ENCODE peak calls at places on chromosomes 4 and X, in four cellular contexts. One of them, this sample, is unnamed.

GRCh38 chrX:38347136-38347535 is 5.3 kb upstream of the OTC start:
- DNase-seq in fibroblast of villous mesenchyme: peak
- DNase-seq in lower leg skin: no peak
- DNase-seq in CD14-positive monocyte: peak
- DNase-seq in this sample: no peak

GRCh38 chr4:96004341-96004740 is 164.4 kb downstream of the PDHA2 start:
- DNase-seq in fibroblast of villous mesenchyme: no peak
- DNase-seq in lower leg skin: no peak
- DNase-seq in CD14-positive monocyte: no peak
- DNase-seq in this sample: no peak

GRCh38 chr4:1092026-1092982 is 21.1 kb downstream of the RNF212 start:
- DNase-seq in fibroblast of villous mesenchyme: no peak
- DNase-seq in lower leg skin: no peak
- DNase-seq in CD14-positive monocyte: no peak
- DNase-seq in this sample: no peak

GRCh38 chr4:54709281-54709854 is 51.6 kb downstream of the KIT start:
- DNase-seq in fibroblast of villous mesenchyme: peak
- DNase-seq in lower leg skin: no peak
- DNase-seq in CD14-positive monocyte: no peak
- DNase-seq in this sample: no peak

GRCh38 chrX:150408561-150408960 is 45.4 kb downstream of the MAMLD1 start:
- DNase-seq in fibroblast of villous mesenchyme: peak
- DNase-seq in lower leg skin: no peak
- DNase-seq in CD14-positive monocyte: no peak
- DNase-seq in this sample: no peak

GRCh38 chr4:148225639-148226038 is 216.6 kb downstream of the NR3C2 start:
- DNase-seq in fibroblast of villous mesenchyme: no peak
- DNase-seq in lower leg skin: no peak
- DNase-seq in CD14-positive monocyte: no peak
- DNase-seq in this sample: no peak

GRCh38 chr4:122100508-122100907 is 51.6 kb upstream of the BLTP1 start:
- DNase-seq in fibroblast of villous mesenchyme: no peak
- DNase-seq in lower leg skin: no peak
- DNase-seq in CD14-positive monocyte: no peak
- DNase-seq in this sample: no peak

GRCh38 chrX:129747533-129747932 is 8.8 kb downstream of the XPNPEP2 start:
- DNase-seq in fibroblast of villous mesenchyme: no peak
- DNase-seq in lower leg skin: no peak
- DNase-seq in CD14-positive monocyte: no peak
- DNase-seq in this sample: no peak

GRCh38 chr4:79723507-79723906 is 315.5 kb upstream of the GK2 start:
- DNase-seq in fibroblast of villous mesenchyme: no peak
- DNase-seq in lower leg skin: no peak
- DNase-seq in CD14-positive monocyte: no peak
- DNase-seq in this sample: no peak

GRCh38 chrX:152588206-152588605 is 49.5 kb upstream of the GABRQ start:
- DNase-seq in fibroblast of villous mesenchyme: no peak
- DNase-seq in lower leg skin: no peak
- DNase-seq in CD14-positive monocyte: no peak
- DNase-seq in this sample: no peak

GRCh38 chr4:143381171-143382118 is 44.8 kb downstream of the GAB1 start:
- DNase-seq in fibroblast of villous mesenchyme: peak
- DNase-seq in lower leg skin: peak
- DNase-seq in CD14-positive monocyte: no peak
- DNase-seq in this sample: peak

GRCh38 chr4:141702472-141703182 is 66.2 kb downstream of the IL15 start:
- DNase-seq in fibroblast of villous mesenchyme: no peak
- DNase-seq in lower leg skin: no peak
- DNase-seq in CD14-positive monocyte: no peak
- DNase-seq in this sample: no peak

GRCh38 chr4:73944061-73944875 is 37.6 kb downstream of the PF4 start:
- DNase-seq in fibroblast of villous mesenchyme: peak
- DNase-seq in lower leg skin: no peak
- DNase-seq in CD14-positive monocyte: no peak
- DNase-seq in this sample: no peak

GRCh38 chr4:41385486-41385885 is 128.8 kb downstream of the UCHL1 start:
- DNase-seq in fibroblast of villous mesenchyme: no peak
- DNase-seq in lower leg skin: no peak
- DNase-seq in CD14-positive monocyte: no peak
- DNase-seq in this sample: no peak

GRCh38 chrX:48558270-48558669 is 16.0 kb upstream of the RBM3 start:
- DNase-seq in fibroblast of villous mesenchyme: peak
- DNase-seq in lower leg skin: no peak
- DNase-seq in CD14-positive monocyte: no peak
- DNase-seq in this sample: no peak

GRCh38 chr4:138182838-138183426 is 59.2 kb downstream of the SLC7A11 start:
- DNase-seq in fibroblast of villous mesenchyme: peak
- DNase-seq in lower leg skin: no peak
- DNase-seq in CD14-positive monocyte: no peak
- DNase-seq in this sample: no peak

GRCh38 chrX:53939127-53939526 is 105.1 kb downstream of the PHF8 start:
- DNase-seq in fibroblast of villous mesenchyme: no peak
- DNase-seq in lower leg skin: no peak
- DNase-seq in CD14-positive monocyte: no peak
- DNase-seq in this sample: no peak

GRCh38 chr4:94216394-94216793 is 8.7 kb downstream of the SMARCAD1 start:
- DNase-seq in fibroblast of villous mesenchyme: no peak
- DNase-seq in lower leg skin: no peak
- DNase-seq in CD14-positive monocyte: no peak
- DNase-seq in this sample: no peak

GRCh38 chrX:48617542-48618340 is 20.4 kb downstream of the WDR13 start:
- DNase-seq in fibroblast of villous mesenchyme: no peak
- DNase-seq in lower leg skin: no peak
- DNase-seq in CD14-positive monocyte: no peak
- DNase-seq in this sample: no peak

GRCh38 chr4:75895744-75896314 is 6.4 kb downstream of the PPEF2 start:
- DNase-seq in fibroblast of villous mesenchyme: peak
- DNase-seq in lower leg skin: no peak
- DNase-seq in CD14-positive monocyte: no peak
- DNase-seq in this sample: no peak

GRCh38 chr4:128294464-128294863 is 6.9 kb upstream of the PGRMC2 start:
- DNase-seq in fibroblast of villous mesenchyme: no peak
- DNase-seq in lower leg skin: no peak
- DNase-seq in CD14-positive monocyte: no peak
- DNase-seq in this sample: no peak

GRCh38 chrX:21940356-21940829 is at the start of gene SMS:
- DNase-seq in fibroblast of villous mesenchyme: peak
- DNase-seq in lower leg skin: peak
- DNase-seq in CD14-positive monocyte: peak
- DNase-seq in this sample: peak

GRCh38 chrX:103730147-103730546 is 19.4 kb downstream of the TMEM31 start:
- DNase-seq in fibroblast of villous mesenchyme: no peak
- DNase-seq in lower leg skin: no peak
- DNase-seq in CD14-positive monocyte: peak
- DNase-seq in this sample: no peak

GRCh38 chrX:46620505-46620904 is 46.9 kb downstream of the CHST7 start:
- DNase-seq in fibroblast of villous mesenchyme: peak
- DNase-seq in lower leg skin: no peak
- DNase-seq in CD14-positive monocyte: no peak
- DNase-seq in this sample: no peak

GRCh38 chrX:46618947-46619346 is 45.4 kb downstream of the CHST7 start:
- DNase-seq in fibroblast of villous mesenchyme: no peak
- DNase-seq in lower leg skin: no peak
- DNase-seq in CD14-positive monocyte: no peak
- DNase-seq in this sample: no peak

GRCh38 chrX:46624090-46624786 is 50.7 kb downstream of the CHST7 start:
- DNase-seq in fibroblast of villous mesenchyme: no peak
- DNase-seq in lower leg skin: no peak
- DNase-seq in CD14-positive monocyte: no peak
- DNase-seq in this sample: no peak

GRCh38 chrX:46617906-46618305 is 44.3 kb downstream of the CHST7 start:
- DNase-seq in fibroblast of villous mesenchyme: no peak
- DNase-seq in lower leg skin: no peak
- DNase-seq in CD14-positive monocyte: no peak
- DNase-seq in this sample: no peak

DNA sequence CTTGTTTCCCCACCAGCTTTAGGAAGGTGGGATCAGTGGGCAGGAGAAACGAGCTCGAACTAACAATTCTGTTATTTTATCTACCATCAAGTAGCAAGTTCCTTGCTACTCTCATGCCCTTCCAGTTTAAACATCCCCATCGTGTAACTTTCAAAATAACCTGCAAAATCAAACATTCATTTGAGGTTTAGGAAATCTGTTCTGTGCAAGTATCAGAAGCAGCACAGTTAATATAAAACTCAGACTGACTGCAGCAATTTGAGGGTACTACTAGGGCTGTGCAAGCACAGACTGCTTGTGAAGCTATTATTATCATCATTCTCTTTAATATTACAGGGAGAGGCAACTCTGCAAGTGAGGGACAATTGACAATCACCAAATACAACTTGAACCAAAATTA is 48.0 kb downstream of the CHST7 start:
- DNase-seq in fibroblast of villous mesenchyme: no peak
- DNase-seq in lower leg skin: no peak
- DNase-seq in CD14-positive monocyte: no peak
- DNase-seq in this sample: no peak
- TF ChIP-seq CTCF in fibroblast of villous mesenchyme: no peak
- TF ChIP-seq CTCF in lower leg skin: no peak
- TF ChIP-seq CTCF in CD14-positive monocyte: no peak
- TF ChIP-seq CTCF in this sample: no peak

GRCh38 chr4:83780334-83780733 is 244.4 kb downstream of the GPAT3 start:
- DNase-seq in fibroblast of villous mesenchyme: no peak
- DNase-seq in lower leg skin: no peak
- DNase-seq in CD14-positive monocyte: no peak
- DNase-seq in this sample: no peak
- TF ChIP-seq CTCF in fibroblast of villous mesenchyme: no peak
- TF ChIP-seq CTCF in lower leg skin: no peak
- TF ChIP-seq CTCF in CD14-positive monocyte: no peak
- TF ChIP-seq CTCF in this sample: no peak

DNA sequence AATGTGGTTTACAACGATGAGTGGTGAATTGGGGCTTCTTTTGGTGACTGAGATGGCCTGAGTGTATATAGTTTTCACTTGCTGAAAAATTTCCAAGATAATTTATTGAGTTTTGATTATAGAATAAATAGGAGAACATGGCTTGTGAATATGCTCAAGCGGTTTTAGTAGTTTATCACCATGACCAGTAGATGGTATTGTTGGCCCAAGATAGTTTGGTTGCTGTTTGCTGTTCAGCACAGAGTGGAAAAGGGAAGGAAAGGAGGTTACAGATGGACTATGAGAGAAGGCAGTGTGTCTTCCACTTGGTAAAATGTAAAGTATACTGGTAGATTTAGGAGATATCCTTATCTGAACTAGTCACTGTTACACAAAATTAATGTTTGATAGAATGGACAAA is 55.8 kb upstream of the POU4F2 start:
- DNase-seq in fibroblast of villous mesenchyme: no peak
- DNase-seq in lower leg skin: no peak
- DNase-seq in CD14-positive monocyte: no peak
- DNase-seq in this sample: no peak
- TF ChIP-seq CTCF in fibroblast of villous mesenchyme: no peak
- TF ChIP-seq CTCF in lower leg skin: no peak
- TF ChIP-seq CTCF in CD14-positive monocyte: no peak
- TF ChIP-seq CTCF in this sample: no peak

GRCh38 chr4:186725422-186726149 is 1.9 kb upstream of the FAT1 start:
- DNase-seq in fibroblast of villous mesenchyme: peak
- DNase-seq in lower leg skin: peak
- DNase-seq in CD14-positive monocyte: no peak
- DNase-seq in this sample: peak
- TF ChIP-seq CTCF in fibroblast of villous mesenchyme: peak
- TF ChIP-seq CTCF in lower leg skin: no peak
- TF ChIP-seq CTCF in CD14-positive monocyte: no peak
- TF ChIP-seq CTCF in this sample: peak